ENCODE peak calls at places on chromosomes 5 and 9, in ten cellular contexts. One of them, this sample, is unnamed.

GRCh38 chr5:159208508-159209437 is 580 bp downstream of the RNF145 start:
- DNase-seq in IMR-90: peak
- DNase-seq in lower leg skin: peak
- DNase-seq in ovary: peak
- DNase-seq in AG10803: peak
- DNase-seq in fibroblast of the aortic adventitia: peak
- DNase-seq in mucosa of descending colon: peak
- DNase-seq in tibial nerve: peak
- DNase-seq in K562: peak
- DNase-seq in heart right ventricle: peak
- DNase-seq in this sample: peak

GRCh38 chr5:1745806-1746370 is 53.7 kb downstream of the MRPL36 start:
- DNase-seq in mucosa of descending colon: no peak
- DNase-seq in AG10803: no peak
- DNase-seq in lower leg skin: no peak
- DNase-seq in fibroblast of the aortic adventitia: no peak
- DNase-seq in K562: no peak
- DNase-seq in tibial nerve: no peak
- DNase-seq in heart right ventricle: no peak
- DNase-seq in IMR-90: no peak
- DNase-seq in ovary: no peak
- DNase-seq in this sample: no peak

GRCh38 chr5:180649297-180650039 is at the start of gene FLT4:
- DNase-seq in ovary: no peak
- DNase-seq in heart right ventricle: no peak
- DNase-seq in IMR-90: no peak
- DNase-seq in fibroblast of the aortic adventitia: no peak
- DNase-seq in K562: peak
- DNase-seq in lower leg skin: no peak
- DNase-seq in mucosa of descending colon: no peak
- DNase-seq in tibial nerve: no peak
- DNase-seq in AG10803: no peak
- DNase-seq in this sample: no peak

GRCh38 chr9:72509635-72510034 is 11.8 kb upstream of the TMC1 start:
- DNase-seq in IMR-90: peak
- DNase-seq in tibial nerve: no peak
- DNase-seq in heart right ventricle: no peak
- DNase-seq in fibroblast of the aortic adventitia: peak
- DNase-seq in lower leg skin: no peak
- DNase-seq in K562: no peak
- DNase-seq in ovary: no peak
- DNase-seq in mucosa of descending colon: no peak
- DNase-seq in AG10803: peak
- DNase-seq in this sample: peak

GRCh38 chr5:25119654-25120053 is 474.9 kb upstream of the CDH10 start:
- DNase-seq in lower leg skin: no peak
- DNase-seq in AG10803: peak
- DNase-seq in heart right ventricle: no peak
- DNase-seq in mucosa of descending colon: no peak
- DNase-seq in fibroblast of the aortic adventitia: no peak
- DNase-seq in IMR-90: no peak
- DNase-seq in K562: peak
- DNase-seq in ovary: no peak
- DNase-seq in tibial nerve: no peak
- DNase-seq in this sample: no peak

GRCh38 chr5:1437452-1437851 is 7.8 kb downstream of the SLC6A3 start:
- DNase-seq in fibroblast of the aortic adventitia: peak
- DNase-seq in IMR-90: peak
- DNase-seq in ovary: no peak
- DNase-seq in mucosa of descending colon: no peak
- DNase-seq in heart right ventricle: no peak
- DNase-seq in K562: peak
- DNase-seq in tibial nerve: no peak
- DNase-seq in AG10803: peak
- DNase-seq in lower leg skin: no peak
- DNase-seq in this sample: no peak

GRCh38 chr9:75892168-75892901 is 1.9 kb downstream of the PCSK5 start:
- DNase-seq in ovary: peak
- DNase-seq in mucosa of descending colon: peak
- DNase-seq in IMR-90: no peak
- DNase-seq in heart right ventricle: peak
- DNase-seq in tibial nerve: peak
- DNase-seq in K562: no peak
- DNase-seq in AG10803: no peak
- DNase-seq in lower leg skin: no peak
- DNase-seq in fibroblast of the aortic adventitia: peak
- DNase-seq in this sample: no peak

GRCh38 chr9:97321681-97322080 is 14.2 kb downstream of the CCDC180 start:
- DNase-seq in IMR-90: no peak
- DNase-seq in lower leg skin: no peak
- DNase-seq in mucosa of descending colon: no peak
- DNase-seq in fibroblast of the aortic adventitia: no peak
- DNase-seq in tibial nerve: no peak
- DNase-seq in heart right ventricle: no peak
- DNase-seq in K562: no peak
- DNase-seq in AG10803: no peak
- DNase-seq in ovary: no peak
- DNase-seq in this sample: no peak

GRCh38 chr5:96142786-96143434 is 181.3 kb upstream of the ELL2 start:
- DNase-seq in heart right ventricle: no peak
- DNase-seq in ovary: no peak
- DNase-seq in tibial nerve: peak
- DNase-seq in lower leg skin: peak
- DNase-seq in mucosa of descending colon: no peak
- DNase-seq in IMR-90: peak
- DNase-seq in AG10803: peak
- DNase-seq in fibroblast of the aortic adventitia: peak
- DNase-seq in K562: no peak
- DNase-seq in this sample: no peak

GRCh38 chr5:39760385-39761198 is 335.8 kb upstream of the DAB2 start:
- DNase-seq in lower leg skin: peak
- DNase-seq in heart right ventricle: no peak
- DNase-seq in IMR-90: peak
- DNase-seq in K562: no peak
- DNase-seq in fibroblast of the aortic adventitia: peak
- DNase-seq in AG10803: peak
- DNase-seq in ovary: no peak
- DNase-seq in tibial nerve: peak
- DNase-seq in mucosa of descending colon: no peak
- DNase-seq in this sample: no peak

GRCh38 chr5:163809480-163809879 is 304.1 kb downstream of the MAT2B start:
- DNase-seq in K562: no peak
- DNase-seq in heart right ventricle: no peak
- DNase-seq in tibial nerve: no peak
- DNase-seq in IMR-90: peak
- DNase-seq in mucosa of descending colon: no peak
- DNase-seq in ovary: no peak
- DNase-seq in AG10803: no peak
- DNase-seq in fibroblast of the aortic adventitia: peak
- DNase-seq in lower leg skin: no peak
- DNase-seq in this sample: no peak

GRCh38 chr5:72956324-72957140 is 691 bp downstream of the FCHO2 start:
- DNase-seq in IMR-90: peak
- DNase-seq in tibial nerve: peak
- DNase-seq in mucosa of descending colon: peak
- DNase-seq in ovary: peak
- DNase-seq in AG10803: peak
- DNase-seq in heart right ventricle: peak
- DNase-seq in lower leg skin: peak
- DNase-seq in fibroblast of the aortic adventitia: peak
- DNase-seq in K562: peak
- DNase-seq in this sample: no peak

GRCh38 chr5:38845555-38846378 is at the start of gene OSMR:
- DNase-seq in heart right ventricle: peak
- DNase-seq in K562: peak
- DNase-seq in lower leg skin: peak
- DNase-seq in fibroblast of the aortic adventitia: peak
- DNase-seq in mucosa of descending colon: peak
- DNase-seq in AG10803: peak
- DNase-seq in IMR-90: peak
- DNase-seq in ovary: peak
- DNase-seq in tibial nerve: peak
- DNase-seq in this sample: no peak

GRCh38 chr9:34010979-34011378 is 37.7 kb downstream of the UBAP2 start:
- DNase-seq in lower leg skin: no peak
- DNase-seq in IMR-90: no peak
- DNase-seq in mucosa of descending colon: no peak
- DNase-seq in AG10803: no peak
- DNase-seq in ovary: no peak
- DNase-seq in fibroblast of the aortic adventitia: peak
- DNase-seq in heart right ventricle: no peak
- DNase-seq in tibial nerve: peak
- DNase-seq in K562: no peak
- DNase-seq in this sample: no peak

GRCh38 chr9:38620483-38621433 is at the start of gene ANKRD18A:
- DNase-seq in K562: no peak
- DNase-seq in ovary: peak
- DNase-seq in AG10803: peak
- DNase-seq in lower leg skin: peak
- DNase-seq in tibial nerve: no peak
- DNase-seq in IMR-90: peak
- DNase-seq in mucosa of descending colon: peak
- DNase-seq in fibroblast of the aortic adventitia: peak
- DNase-seq in heart right ventricle: peak
- DNase-seq in this sample: peak

GRCh38 chr5:42951169-42951846 is 88.8 kb downstream of the ANXA2R start:
- DNase-seq in AG10803: peak
- DNase-seq in heart right ventricle: peak
- DNase-seq in fibroblast of the aortic adventitia: peak
- DNase-seq in mucosa of descending colon: peak
- DNase-seq in IMR-90: peak
- DNase-seq in tibial nerve: peak
- DNase-seq in K562: no peak
- DNase-seq in lower leg skin: peak
- DNase-seq in ovary: peak
- DNase-seq in this sample: peak
- H3K4me3 ChIP-seq in AG10803: peak
- H3K4me3 ChIP-seq in heart right ventricle: peak
- H3K4me3 ChIP-seq in fibroblast of the aortic adventitia: peak
- H3K4me3 ChIP-seq in mucosa of descending colon: peak
- H3K4me3 ChIP-seq in IMR-90: peak
- H3K4me3 ChIP-seq in tibial nerve: peak
- H3K4me3 ChIP-seq in K562: no peak
- H3K4me3 ChIP-seq in lower leg skin: peak
- H3K4me3 ChIP-seq in ovary: peak
- H3K4me3 ChIP-seq in this sample: peak

DNA sequence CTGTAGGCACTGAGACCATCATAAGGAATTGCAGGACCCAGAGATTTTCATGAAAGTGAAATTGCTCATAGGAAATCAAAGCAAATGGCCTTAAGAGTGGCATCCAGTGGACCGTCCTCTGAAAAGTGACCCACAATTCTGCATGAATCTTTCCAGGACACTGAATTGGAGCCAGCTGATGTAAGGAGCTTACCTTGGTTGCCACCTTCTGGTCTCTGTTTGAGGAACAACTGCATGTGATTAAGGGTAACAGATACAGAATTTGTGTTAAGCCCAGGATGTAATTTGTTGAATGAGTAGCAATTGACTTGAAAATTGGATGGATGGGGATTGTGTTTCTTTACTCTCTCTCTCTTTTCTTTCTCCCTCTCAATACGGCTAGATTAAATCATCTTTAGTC is 49.9 kb upstream of the GAS1 start:
- DNase-seq in mucosa of descending colon: no peak
- DNase-seq in heart right ventricle: no peak
- DNase-seq in IMR-90: no peak
- DNase-seq in ovary: no peak
- DNase-seq in AG10803: no peak
- DNase-seq in lower leg skin: no peak
- DNase-seq in tibial nerve: no peak
- DNase-seq in K562: no peak
- DNase-seq in fibroblast of the aortic adventitia: no peak
- DNase-seq in this sample: no peak
- TF ChIP-seq CTCF in mucosa of descending colon: no peak
- TF ChIP-seq CTCF in heart right ventricle: no peak
- TF ChIP-seq CTCF in IMR-90: no peak
- TF ChIP-seq CTCF in ovary: no peak
- TF ChIP-seq CTCF in AG10803: no peak
- TF ChIP-seq CTCF in lower leg skin: no peak
- TF ChIP-seq CTCF in tibial nerve: peak
- TF ChIP-seq CTCF in K562: no peak
- TF ChIP-seq CTCF in fibroblast of the aortic adventitia: no peak
- TF ChIP-seq CTCF in this sample: no peak

GRCh38 chr9:22731786-22732185 is 285.2 kb downstream of the DMRTA1 start:
- DNase-seq in ovary: no peak
- DNase-seq in K562: no peak
- DNase-seq in fibroblast of the aortic adventitia: no peak
- DNase-seq in heart right ventricle: no peak
- DNase-seq in IMR-90: no peak
- DNase-seq in lower leg skin: no peak
- DNase-seq in AG10803: no peak
- DNase-seq in mucosa of descending colon: no peak
- DNase-seq in tibial nerve: no peak
- DNase-seq in this sample: no peak
- H3K4me3 ChIP-seq in ovary: no peak
- H3K4me3 ChIP-seq in K562: no peak
- H3K4me3 ChIP-seq in fibroblast of the aortic adventitia: no peak
- H3K4me3 ChIP-seq in heart right ventricle: no peak
- H3K4me3 ChIP-seq in IMR-90: no peak
- H3K4me3 ChIP-seq in lower leg skin: no peak
- H3K4me3 ChIP-seq in AG10803: no peak
- H3K4me3 ChIP-seq in mucosa of descending colon: no peak
- H3K4me3 ChIP-seq in tibial nerve: no peak
- H3K4me3 ChIP-seq in this sample: no peak

GRCh38 chr9:116873441-116873840 is 186.3 kb downstream of the TRIM32 start:
- DNase-seq in fibroblast of the aortic adventitia: no peak
- DNase-seq in mucosa of descending colon: no peak
- DNase-seq in AG10803: no peak
- DNase-seq in ovary: no peak
- DNase-seq in lower leg skin: no peak
- DNase-seq in IMR-90: no peak
- DNase-seq in K562: no peak
- DNase-seq in tibial nerve: no peak
- DNase-seq in heart right ventricle: no peak
- DNase-seq in this sample: no peak

GRCh38 chr9:116875576-116875975 is 188.5 kb downstream of the TRIM32 start:
- DNase-seq in AG10803: no peak
- DNase-seq in heart right ventricle: no peak
- DNase-seq in K562: no peak
- DNase-seq in tibial nerve: no peak
- DNase-seq in mucosa of descending colon: no peak
- DNase-seq in ovary: no peak
- DNase-seq in lower leg skin: no peak
- DNase-seq in IMR-90: no peak
- DNase-seq in fibroblast of the aortic adventitia: no peak
- DNase-seq in this sample: no peak

GRCh38 chr9:116868212-116868611 is 181.1 kb downstream of the TRIM32 start:
- DNase-seq in AG10803: no peak
- DNase-seq in IMR-90: no peak
- DNase-seq in tibial nerve: no peak
- DNase-seq in heart right ventricle: no peak
- DNase-seq in mucosa of descending colon: no peak
- DNase-seq in ovary: no peak
- DNase-seq in K562: no peak
- DNase-seq in fibroblast of the aortic adventitia: no peak
- DNase-seq in lower leg skin: no peak
- DNase-seq in this sample: no peak

GRCh38 chr9:116873937-116874900 is 187.1 kb downstream of the TRIM32 start:
- DNase-seq in ovary: no peak
- DNase-seq in tibial nerve: no peak
- DNase-seq in IMR-90: no peak
- DNase-seq in mucosa of descending colon: no peak
- DNase-seq in heart right ventricle: no peak
- DNase-seq in AG10803: no peak
- DNase-seq in fibroblast of the aortic adventitia: no peak
- DNase-seq in K562: no peak
- DNase-seq in lower leg skin: no peak
- DNase-seq in this sample: no peak

GRCh38 chr9:116870566-116870965 is 183.5 kb downstream of the TRIM32 start:
- DNase-seq in lower leg skin: no peak
- DNase-seq in AG10803: no peak
- DNase-seq in heart right ventricle: no peak
- DNase-seq in K562: no peak
- DNase-seq in IMR-90: no peak
- DNase-seq in mucosa of descending colon: no peak
- DNase-seq in ovary: no peak
- DNase-seq in tibial nerve: no peak
- DNase-seq in fibroblast of the aortic adventitia: no peak
- DNase-seq in this sample: no peak
- TF ChIP-seq CTCF in lower leg skin: no peak
- TF ChIP-seq CTCF in AG10803: no peak
- TF ChIP-seq CTCF in heart right ventricle: no peak
- TF ChIP-seq CTCF in K562: no peak
- TF ChIP-seq CTCF in IMR-90: no peak
- TF ChIP-seq CTCF in mucosa of descending colon: no peak
- TF ChIP-seq CTCF in ovary: no peak
- TF ChIP-seq CTCF in tibial nerve: no peak
- TF ChIP-seq CTCF in fibroblast of the aortic adventitia: no peak
- TF ChIP-seq CTCF in this sample: no peak